ENCODE peak calls at places on chromosomes 1 and 21, in five cellular contexts. One of them, this sample, is unnamed. For H3K36me3, the result is how much of the 10 kb centered on the place peaks cover.

GRCh38 chr1:77829851-77830250 is 50.4 kb downstream of the MIGA1 start:
- ATAC-seq in GM12878: no peak
- ATAC-seq in K562: no peak
- ATAC-seq in HepG2: no peak
- ATAC-seq in upper lobe of left lung: no peak
- ATAC-seq in this sample: no peak

GRCh38 chr1:24695202-24695974 is 49.9 kb upstream of the CLIC4 start:
- ATAC-seq in HepG2: peak
- ATAC-seq in GM12878: peak
- ATAC-seq in upper lobe of left lung: peak
- ATAC-seq in K562: peak
- ATAC-seq in this sample: no peak

GRCh38 chr1:34328281-34328680 is 151.6 kb downstream of the C1orf94 start:
- ATAC-seq in HepG2: no peak
- ATAC-seq in upper lobe of left lung: no peak
- ATAC-seq in K562: no peak
- ATAC-seq in GM12878: no peak
- ATAC-seq in this sample: no peak

GRCh38 chr1:68141079-68141800 is 90.8 kb upstream of the DIRAS3 start:
- ATAC-seq in HepG2: no peak
- ATAC-seq in upper lobe of left lung: peak
- ATAC-seq in K562: no peak
- ATAC-seq in GM12878: no peak
- ATAC-seq in this sample: peak

GRCh38 chr1:227472772-227473171 is 90.6 kb upstream of the ZNF678 start:
- ATAC-seq in GM12878: no peak
- ATAC-seq in HepG2: no peak
- ATAC-seq in K562: no peak
- ATAC-seq in upper lobe of left lung: no peak
- ATAC-seq in this sample: no peak

GRCh38 chr1:231666220-231666956 is 39.8 kb downstream of the DISC1 start:
- ATAC-seq in K562: no peak
- ATAC-seq in HepG2: no peak
- ATAC-seq in upper lobe of left lung: no peak
- ATAC-seq in GM12878: no peak
- ATAC-seq in this sample: no peak

GRCh38 chr21:14096172-14096571 is 114.6 kb downstream of the LIPI start:
- ATAC-seq in upper lobe of left lung: no peak
- ATAC-seq in HepG2: no peak
- ATAC-seq in GM12878: peak
- ATAC-seq in K562: no peak
- ATAC-seq in this sample: no peak

GRCh38 chr1:99758073-99758511 is 8.3 kb downstream of the FRRS1 start:
- ATAC-seq in HepG2: no peak
- ATAC-seq in K562: peak
- ATAC-seq in upper lobe of left lung: no peak
- ATAC-seq in GM12878: peak
- ATAC-seq in this sample: no peak

GRCh38 chr1:29454616-29455380 is 218.5 kb downstream of the PTPRU start:
- ATAC-seq in GM12878: no peak
- ATAC-seq in HepG2: no peak
- ATAC-seq in K562: no peak
- ATAC-seq in upper lobe of left lung: no peak
- ATAC-seq in this sample: no peak

GRCh38 chr21:45523411-45524101 is 18.7 kb downstream of the SLC19A1 start:
- ATAC-seq in GM12878: no peak
- ATAC-seq in HepG2: no peak
- ATAC-seq in upper lobe of left lung: peak
- ATAC-seq in K562: no peak
- ATAC-seq in this sample: no peak

GRCh38 chr1:11653616-11654570 is at the start of gene FBXO2:
- ATAC-seq in upper lobe of left lung: no peak
- ATAC-seq in K562: peak
- ATAC-seq in HepG2: peak
- ATAC-seq in GM12878: peak
- ATAC-seq in this sample: peak

GRCh38 chr1:26156285-26157038 is 2.4 kb upstream of the FAM110D start:
- ATAC-seq in K562: peak
- ATAC-seq in GM12878: no peak
- ATAC-seq in upper lobe of left lung: no peak
- ATAC-seq in HepG2: no peak
- ATAC-seq in this sample: peak

GRCh38 chr1:25178917-25179571 is 53.3 kb downstream of the SYF2 start:
- ATAC-seq in GM12878: no peak
- ATAC-seq in HepG2: no peak
- ATAC-seq in K562: no peak
- ATAC-seq in upper lobe of left lung: no peak
- ATAC-seq in this sample: no peak

GRCh38 chr1:35573198-35573775 is at the start of gene TFAP2E:
- ATAC-seq in upper lobe of left lung: peak
- ATAC-seq in GM12878: no peak
- ATAC-seq in HepG2: peak
- ATAC-seq in K562: no peak
- ATAC-seq in this sample: peak

GRCh38 chr1:7931446-7931812 is 9.2 kb downstream of the TNFRSF9 start:
- ATAC-seq in K562: no peak
- ATAC-seq in HepG2: no peak
- ATAC-seq in upper lobe of left lung: no peak
- ATAC-seq in GM12878: no peak
- ATAC-seq in this sample: no peak

GRCh38 chr1:32285658-32286057 is 6.2 kb upstream of the HDAC1 start:
- ATAC-seq in GM12878: no peak
- ATAC-seq in HepG2: no peak
- ATAC-seq in upper lobe of left lung: no peak
- ATAC-seq in K562: no peak
- ATAC-seq in this sample: no peak

GRCh38 chr1:154906621-154907081 is 29.9 kb downstream of the PMVK start:
- ATAC-seq in HepG2: peak
- ATAC-seq in K562: peak
- ATAC-seq in GM12878: no peak
- ATAC-seq in upper lobe of left lung: no peak
- ATAC-seq in this sample: no peak

GRCh38 chr1:46653405-46653853 is 14.7 kb downstream of the ATPAF1 start:
- ATAC-seq in HepG2: no peak
- ATAC-seq in K562: no peak
- ATAC-seq in upper lobe of left lung: no peak
- ATAC-seq in GM12878: no peak
- ATAC-seq in this sample: no peak

GRCh38 chr1:40998668-40999067 is 19.2 kb downstream of the CTPS1 start:
- ATAC-seq in K562: no peak
- ATAC-seq in HepG2: no peak
- ATAC-seq in upper lobe of left lung: no peak
- ATAC-seq in GM12878: no peak
- ATAC-seq in this sample: no peak
- H3K36me3 ChIP-seq in K562: half or more
- H3K36me3 ChIP-seq in HepG2: half or more
- H3K36me3 ChIP-seq in upper lobe of left lung: half or more
- H3K36me3 ChIP-seq in GM12878: under half
- H3K36me3 ChIP-seq in this sample: half or more

DNA sequence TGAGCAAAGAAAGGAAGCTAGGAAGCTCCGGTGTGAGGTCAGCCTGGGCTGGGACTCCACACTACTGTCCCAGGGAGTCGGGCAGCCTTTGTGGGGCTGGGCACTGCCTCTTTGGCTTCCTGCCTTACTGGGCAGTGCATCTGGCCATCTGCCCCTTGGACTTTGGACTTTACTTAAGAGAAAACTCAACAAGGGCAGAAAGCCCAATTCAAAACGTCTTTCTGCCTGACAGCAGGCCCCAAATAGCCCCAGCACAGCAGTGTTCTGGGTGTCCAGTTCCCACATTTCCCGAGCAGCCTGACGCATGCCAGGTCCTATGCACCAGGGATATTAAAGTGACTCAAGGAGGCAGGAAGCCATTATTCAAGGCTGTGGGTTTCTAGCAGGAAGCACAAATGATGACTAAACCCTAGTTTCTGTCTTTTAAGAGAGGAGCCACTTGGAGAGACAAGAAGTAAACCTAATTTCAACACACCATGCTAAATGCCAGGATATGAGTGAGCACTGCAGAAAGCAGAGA is 37.9 kb upstream of the EDEM3 start:
- ATAC-seq in K562: peak
- ATAC-seq in upper lobe of left lung: peak
- ATAC-seq in GM12878: peak
- ATAC-seq in HepG2: peak
- ATAC-seq in this sample: peak
- TF ChIP-seq EP300 in K562: no peak
- TF ChIP-seq EP300 in upper lobe of left lung: no peak
- TF ChIP-seq EP300 in GM12878: no peak
- TF ChIP-seq EP300 in HepG2: peak
- TF ChIP-seq EP300 in this sample: no peak

GRCh38 chr1:151072224-151072623 is 1.7 kb downstream of the GABPB2 start:
- ATAC-seq in K562: no peak
- ATAC-seq in GM12878: no peak
- ATAC-seq in HepG2: peak
- ATAC-seq in upper lobe of left lung: no peak
- ATAC-seq in this sample: no peak
- TF ChIP-seq CTCF in K562: peak
- TF ChIP-seq CTCF in GM12878: no peak
- TF ChIP-seq CTCF in HepG2: peak
- TF ChIP-seq CTCF in upper lobe of left lung: no peak
- TF ChIP-seq CTCF in this sample: no peak

GRCh38 chr1:39841429-39841828 is 41.9 kb downstream of the TRIT1 start:
- ATAC-seq in upper lobe of left lung: no peak
- ATAC-seq in GM12878: no peak
- ATAC-seq in HepG2: no peak
- ATAC-seq in K562: no peak
- ATAC-seq in this sample: no peak

GRCh38 chr1:39842030-39842678 is 41.1 kb downstream of the TRIT1 start:
- ATAC-seq in GM12878: no peak
- ATAC-seq in upper lobe of left lung: no peak
- ATAC-seq in K562: no peak
- ATAC-seq in HepG2: no peak
- ATAC-seq in this sample: no peak

GRCh38 chr1:39845569-39846566 is 37.4 kb downstream of the TRIT1 start:
- ATAC-seq in upper lobe of left lung: peak
- ATAC-seq in HepG2: peak
- ATAC-seq in K562: peak
- ATAC-seq in GM12878: peak
- ATAC-seq in this sample: peak

GRCh38 chr1:39840507-39840906 is 42.8 kb downstream of the TRIT1 start:
- ATAC-seq in upper lobe of left lung: no peak
- ATAC-seq in HepG2: no peak
- ATAC-seq in K562: no peak
- ATAC-seq in GM12878: no peak
- ATAC-seq in this sample: no peak

DNA sequence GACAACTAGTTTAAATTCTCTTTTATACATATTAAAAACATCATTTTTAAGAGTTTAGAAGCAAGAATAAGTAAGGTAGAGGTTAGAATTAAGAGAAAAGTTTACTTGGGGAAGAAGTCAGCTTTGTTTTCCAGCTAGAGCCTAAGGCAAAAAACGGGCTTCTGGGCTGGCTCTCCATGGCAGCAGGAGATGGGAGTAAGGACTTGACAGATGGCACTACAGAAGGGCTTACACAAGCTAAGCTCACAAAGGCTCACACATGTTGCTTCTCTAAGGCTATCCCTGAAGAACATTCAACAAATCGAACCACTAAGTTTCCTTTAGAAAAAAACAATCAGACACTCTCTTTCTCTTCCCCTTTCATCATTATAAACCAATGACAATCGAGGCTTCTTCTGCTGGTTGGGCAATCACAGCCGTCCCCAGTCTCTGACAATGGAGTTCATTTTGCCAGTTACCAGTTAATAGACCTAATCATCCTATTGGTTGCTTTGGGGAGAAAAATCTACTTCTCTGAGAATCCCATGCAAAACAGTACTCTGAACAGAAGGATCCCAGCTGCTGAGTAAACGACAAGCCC is 40.5 kb downstream of the TRIT1 start:
- ATAC-seq in GM12878: no peak
- ATAC-seq in K562: no peak
- ATAC-seq in HepG2: no peak
- ATAC-seq in upper lobe of left lung: no peak
- ATAC-seq in this sample: no peak
- H3K36me3 ChIP-seq in GM12878: under half
- H3K36me3 ChIP-seq in K562: half or more
- H3K36me3 ChIP-seq in HepG2: under half
- H3K36me3 ChIP-seq in upper lobe of left lung: half or more
- H3K36me3 ChIP-seq in this sample: under half

DNA sequence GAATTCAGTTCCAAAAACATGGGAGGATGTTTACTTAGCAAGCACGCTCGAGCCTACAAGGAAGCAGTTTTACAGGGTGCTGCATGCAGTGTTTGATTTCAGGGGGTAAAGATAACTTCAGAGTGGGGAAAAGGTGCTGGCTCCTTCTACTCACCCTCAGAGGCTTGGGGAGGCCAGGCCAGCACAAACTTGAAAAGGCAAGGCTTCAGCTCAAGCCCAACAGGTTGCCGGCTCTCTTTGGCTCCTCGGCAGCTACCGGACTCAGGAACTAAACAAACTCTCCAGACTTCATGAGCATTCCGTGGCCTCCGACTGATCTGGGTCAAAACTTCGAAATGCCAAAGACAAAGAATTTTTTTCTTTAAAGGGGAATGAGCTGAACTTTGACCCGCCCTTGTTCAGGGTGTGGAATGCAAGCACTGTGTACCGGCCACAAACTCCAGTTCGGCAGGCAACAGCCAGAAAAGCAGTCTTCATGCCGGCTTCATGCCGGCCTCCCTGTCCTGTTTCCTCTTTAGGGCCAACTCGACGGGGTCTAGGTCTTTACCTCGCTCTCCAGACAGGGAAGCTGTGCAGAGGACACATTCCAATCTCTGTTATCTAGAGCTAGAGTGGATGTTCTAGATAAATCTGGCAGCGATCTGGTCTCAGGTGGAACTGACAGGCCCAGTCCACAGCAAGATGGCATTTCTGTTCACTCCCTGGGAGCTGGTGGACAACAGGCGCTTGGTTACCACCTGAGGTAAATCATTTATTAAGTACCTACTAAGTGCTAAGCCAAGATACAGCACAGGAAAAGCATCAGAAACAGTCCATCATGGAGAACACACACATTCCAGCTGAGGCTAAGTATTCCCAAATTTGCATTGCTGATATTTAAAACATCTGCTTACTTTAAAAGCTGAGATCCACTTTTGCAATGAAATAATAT is 75.0 kb downstream of the CD46 start:
- ATAC-seq in HepG2: peak
- ATAC-seq in upper lobe of left lung: no peak
- ATAC-seq in K562: peak
- ATAC-seq in GM12878: no peak
- ATAC-seq in this sample: no peak
- TF ChIP-seq EP300 in HepG2: no peak
- TF ChIP-seq EP300 in upper lobe of left lung: no peak
- TF ChIP-seq EP300 in K562: no peak
- TF ChIP-seq EP300 in GM12878: no peak
- TF ChIP-seq EP300 in this sample: no peak

GRCh38 chr1:2594001-2594640 is 7.5 kb downstream of the PRXL2B start:
- ATAC-seq in K562: no peak
- ATAC-seq in GM12878: no peak
- ATAC-seq in upper lobe of left lung: no peak
- ATAC-seq in HepG2: peak
- ATAC-seq in this sample: no peak
- TF ChIP-seq CTCF in K562: no peak
- TF ChIP-seq CTCF in GM12878: no peak
- TF ChIP-seq CTCF in upper lobe of left lung: no peak
- TF ChIP-seq CTCF in HepG2: no peak
- TF ChIP-seq CTCF in this sample: no peak

DNA sequence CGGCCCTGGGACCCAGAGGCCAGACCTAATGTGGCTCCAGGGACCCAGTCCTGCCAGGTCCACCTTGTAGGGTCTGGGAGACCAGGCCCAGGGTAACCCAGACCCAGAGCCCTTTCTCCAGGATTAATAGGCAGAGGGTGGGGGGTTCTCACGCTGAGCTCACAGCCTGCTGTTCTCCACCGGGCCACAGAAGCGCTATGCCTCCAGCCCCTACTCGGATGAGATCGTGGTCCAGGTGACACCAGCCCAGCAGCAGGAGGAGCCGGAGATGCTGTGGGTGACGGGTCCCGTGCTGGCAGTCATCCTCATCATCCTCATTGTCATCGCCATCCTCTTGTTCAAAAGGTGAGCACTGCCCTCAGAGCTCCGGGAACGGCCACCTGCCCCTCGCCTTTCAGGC is 43.3 kb upstream of the KDM4A start:
- ATAC-seq in GM12878: no peak
- ATAC-seq in upper lobe of left lung: no peak
- ATAC-seq in K562: peak
- ATAC-seq in HepG2: no peak
- ATAC-seq in this sample: no peak
- H3K36me3 ChIP-seq in GM12878: under half
- H3K36me3 ChIP-seq in upper lobe of left lung: half or more
- H3K36me3 ChIP-seq in K562: under half
- H3K36me3 ChIP-seq in HepG2: half or more
- H3K36me3 ChIP-seq in this sample: half or more